ENCODE peak calls at places on chromosome 4, in six cellular contexts. Y, O, P, I, C and X are unnamed samples.
A peak's percentile ranks its signal among the peaks of the same experiment; 100 is the strongest.

GRCh38 chr4:113760094-113760851 is 1.3 kb downstream of the CAMK2D start:
- DNase-seq in O (peak; percentile 40), P (peak; percentile 63), I (peak; percentile 61), Y (peak; percentile 65), C (no peak), X (peak; percentile 68)

GRCh38 chr4:15234585-15235126 is 193.2 kb upstream of the C1QTNF7 start:
- DNase-seq in Y (peak; percentile 94), I (peak; percentile 98), P (no peak), C (no peak), O (peak; percentile 91), X (peak; percentile 91)

GRCh38 chr4:16686195-16686594 is 212.2 kb downstream of the LDB2 start:
- DNase-seq in Y (peak; percentile 94), C (no peak), P (no peak), O (peak; percentile 42), I (peak; percentile 97), X (peak; percentile 92)

GRCh38 chr4:80321776-80322175 is 13.8 kb upstream of the CFAP299 start:
- DNase-seq in O (no peak), Y (no peak), P (peak; percentile 54), C (no peak), I (no peak), X (no peak)

GRCh38 chr4:8775751-8776355 is 95.8 kb downstream of the HMX1 start:
- DNase-seq in P (peak; percentile 30), Y (no peak), C (no peak), O (no peak), I (no peak), X (no peak)

GRCh38 chr4:1512081-1512737 is 106.0 kb upstream of the NKX1-1 start:
- DNase-seq in Y (no peak), I (no peak), C (no peak), P (no peak), O (no peak), X (no peak)

GRCh38 chr4:1695913-1696312 is 11.8 kb upstream of the FAM53A start:
- DNase-seq in I (no peak), P (no peak), O (no peak), C (no peak), Y (no peak), X (no peak)

GRCh38 chr4:1872918-1873269 is 1.7 kb downstream of the NSD2 start:
- DNase-seq in Y (peak; percentile 87), O (peak; percentile 64), C (no peak), P (no peak), I (peak; percentile 88), X (peak; percentile 52)

GRCh38 chr4:86035688-86036087 is 324.2 kb downstream of the MAPK10 start:
- DNase-seq in P (no peak), I (peak; percentile 80), O (peak; percentile 72), Y (peak; percentile 46), C (peak; percentile 20), X (peak; percentile 27)

GRCh38 chr4:55116450-55116849 is 8.9 kb downstream of the KDR start:
- DNase-seq in Y (peak; percentile 43), I (no peak), O (peak; percentile 46), P (peak; percentile 51), C (peak; percentile 29), X (no peak)

GRCh38 chr4:135741583-135741982 is 1540.0 kb upstream of the PABPC4L start:
- DNase-seq in O (no peak), I (no peak), Y (no peak), P (no peak), C (no peak), X (no peak)

GRCh38 chr4:103075435-103075893 is 1.1 kb downstream of the SLC9B2 start:
- DNase-seq in P (no peak), O (peak; percentile 10), C (no peak), Y (peak; percentile 51), I (peak; percentile 26), X (peak; percentile 51)

GRCh38 chr4:6668391-6668790 is 25.3 kb upstream of the S100P start:
- DNase-seq in P (no peak), Y (peak; percentile 63), I (peak; percentile 80), O (peak; percentile 86), C (peak; percentile 71), X (peak; percentile 40)

GRCh38 chr4:8724436-8725070 is 132.0 kb downstream of the CPZ start:
- DNase-seq in C (no peak), O (no peak), I (no peak), Y (no peak), P (no peak), X (no peak)

GRCh38 chr4:109977854-109978501 is 65.3 kb downstream of the EGF start:
- DNase-seq in P (no peak), Y (peak; percentile 78), O (peak; percentile 79), C (no peak), I (peak; percentile 60), X (peak; percentile 80)

GRCh38 chr4:115113382-115114106 is at the start of gene NDST4:
- DNase-seq in P (no peak), Y (peak; percentile 54), O (peak; percentile 36), I (no peak), C (no peak), X (peak; percentile 36)

GRCh38 chr4:138330531-138330930 is 88.4 kb upstream of the SLC7A11 start:
- DNase-seq in O (no peak), C (no peak), P (no peak), Y (no peak), I (peak; percentile 27), X (peak; percentile 37)

GRCh38 chr4:87382931-87383330 is 8.1 kb downstream of the HSD17B11 start:
- DNase-seq in Y (no peak), I (no peak), O (no peak), P (no peak), C (no peak), X (no peak)

GRCh38 chr4:1393866-1394265 is 12.4 kb downstream of the NKX1-1 start:
- DNase-seq in O (no peak), C (no peak), I (no peak), Y (no peak), P (peak; percentile 29), X (no peak)

GRCh38 chr4:10584042-10584441 is 100.5 kb downstream of the CLNK start:
- DNase-seq in C (peak; percentile 81), I (peak; percentile 87), Y (peak; percentile 72), O (peak; percentile 3), P (no peak), X (peak; percentile 46)

GRCh38 chr4:823093-823760 is 2.7 kb downstream of the CPLX1 start:
- DNase-seq in P (peak; percentile 41), Y (no peak), I (no peak), O (no peak), C (peak; percentile 22), X (no peak)

GRCh38 chr4:126647756-126648396 is 984.9 kb upstream of the INTU start:
- DNase-seq in O (no peak), I (peak; percentile 13), Y (no peak), P (no peak), C (no peak), X (peak; percentile 34)

GRCh38 chr4:150366487-150366999 is 215.4 kb upstream of the MAB21L2 start:
- DNase-seq in O (no peak), I (no peak), Y (no peak), P (peak; percentile 74), C (no peak), X (no peak)

GRCh38 chr4:150367326-150367725 is 214.6 kb upstream of the MAB21L2 start:
- DNase-seq in I (no peak), P (peak; percentile 78), O (no peak), Y (no peak), C (no peak), X (no peak)

GRCh38 chr4:150368667-150369066 is 213.3 kb upstream of the MAB21L2 start:
- DNase-seq in O (no peak), C (no peak), I (peak; percentile 35), P (no peak), Y (no peak), X (no peak)

GRCh38 chr4:150358691-150359090 is 223.3 kb upstream of the MAB21L2 start:
- DNase-seq in Y (no peak), I (no peak), P (no peak), C (no peak), O (no peak), X (no peak)

DNA sequence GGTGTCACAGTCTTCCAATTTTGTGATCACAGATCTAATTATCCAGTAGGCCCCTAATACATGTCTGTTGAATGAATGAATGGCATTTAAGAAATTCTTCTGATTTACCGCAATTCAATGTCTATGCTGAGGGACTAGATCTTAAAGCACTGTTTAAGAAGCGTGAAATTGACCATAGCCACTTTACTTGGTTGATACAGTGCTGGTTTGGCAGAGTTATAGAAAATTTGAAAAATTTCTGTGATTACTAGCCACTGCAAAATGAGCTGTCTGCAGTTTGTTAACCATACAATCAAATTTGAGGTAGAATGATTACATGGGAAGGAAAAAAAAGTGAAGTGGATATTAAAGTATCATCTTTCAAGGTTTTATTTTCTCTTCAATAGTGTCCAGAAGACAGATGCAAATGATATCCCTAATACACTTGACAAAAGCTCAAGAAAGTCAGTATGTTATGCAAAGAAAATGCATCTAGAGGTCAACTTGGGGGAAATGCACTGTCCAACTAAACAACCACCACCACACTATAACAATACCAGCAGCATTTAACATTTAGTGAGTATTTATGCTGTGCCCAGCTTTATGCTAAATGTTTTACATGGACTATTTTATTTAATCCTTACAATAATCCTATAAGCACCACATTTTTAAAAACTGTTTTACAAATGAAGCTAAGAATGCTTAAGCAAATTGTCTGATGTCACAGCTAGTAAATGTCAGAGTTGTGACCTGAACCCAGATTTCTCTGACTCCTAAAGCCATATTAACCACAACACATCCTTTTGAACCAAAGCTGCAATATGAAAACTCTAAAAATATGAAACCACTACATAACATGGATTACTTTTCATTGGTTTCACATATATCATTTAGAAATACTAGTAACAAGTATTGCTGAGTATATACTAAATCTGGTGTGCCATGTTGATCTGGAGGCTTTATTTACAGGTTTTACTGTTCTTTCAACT is 217.9 kb upstream of the MAB21L2 start:
- DNase-seq in P (no peak), Y (no peak), O (no peak), C (no peak), I (no peak), X (no peak)
- H3K4me1 ChIP-seq in P (no peaks in the 10 kb centered on the region), Y (no peaks in the 10 kb centered on the region), O (no peaks in the 10 kb centered on the region), C (no peaks in the 10 kb centered on the region), I (no peaks in the 10 kb centered on the region), X (no peaks in the 10 kb centered on the region)

GRCh38 chr4:128863314-128864075 is 54.0 kb downstream of the JADE1 start:
- DNase-seq in C (peak; percentile 64), O (peak; percentile 64), I (peak; percentile 80), Y (peak; percentile 79), P (peak; percentile 97), X (peak; percentile 88)
- H3K9ac ChIP-seq in C (no peak overlapping the region), O (no peak overlapping the region), I (peak overlapping the region; percentile 27), Y (no peak overlapping the region), P (no peak overlapping the region), X (peak overlapping the region; percentile 56)

DNA sequence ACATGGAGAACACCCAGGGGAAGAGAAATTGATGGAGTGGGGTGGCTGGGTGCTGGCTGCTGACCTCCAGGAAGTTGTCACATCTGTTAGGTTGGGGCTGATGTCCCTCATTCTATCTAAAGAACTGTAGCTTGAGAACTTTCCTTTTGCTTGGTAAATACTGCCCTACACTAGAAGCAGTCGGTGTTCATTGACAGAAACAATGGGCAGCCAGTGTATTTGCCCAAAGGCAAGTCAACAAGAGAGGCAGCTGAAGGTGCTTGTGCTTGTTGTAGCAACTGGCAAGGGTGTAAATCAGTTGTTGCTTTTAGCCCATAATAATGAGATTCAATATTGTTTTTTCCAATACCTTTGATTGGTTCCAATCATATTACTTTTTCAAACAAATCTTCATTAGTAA is 956 bp downstream of the TMEM154 start:
- DNase-seq in P (no peak), O (no peak), Y (peak; percentile 15), C (no peak), I (no peak), X (no peak)
- H3K4me3 ChIP-seq in P (no peak overlapping the region), O (peak overlapping the region; percentile 82), Y (peak overlapping the region; percentile 79), C (no peak overlapping the region), I (no peak overlapping the region), X (peak overlapping the region; percentile 87)

DNA sequence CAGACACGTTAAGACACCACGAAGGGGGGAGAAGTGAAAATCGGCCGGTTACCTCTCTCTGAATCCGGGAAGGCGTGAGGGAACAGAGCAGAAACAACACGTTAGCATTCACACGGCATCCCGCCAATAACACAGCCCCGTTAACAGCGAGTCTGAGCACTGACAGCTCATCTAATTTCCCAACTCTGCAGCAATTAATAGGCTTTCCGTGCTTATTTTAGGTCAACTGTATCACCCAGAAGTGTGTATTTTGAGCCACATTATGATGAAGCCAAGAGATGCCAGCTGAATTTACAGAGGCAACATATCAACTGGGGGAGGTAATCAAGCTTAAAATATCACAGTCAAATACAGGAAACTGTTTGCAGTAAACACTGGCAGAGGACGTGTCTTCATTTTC is 92.6 kb downstream of the NSUN7 start:
- DNase-seq in C (no peak), Y (no peak), P (no peak), I (no peak), O (no peak), X (no peak)
- H3K4me1 ChIP-seq in C (peaks cover 12% of the 10 kb centered on the region), Y (peaks cover 3% of the 10 kb centered on the region), P (no peaks in the 10 kb centered on the region), I (no peaks in the 10 kb centered on the region), O (peaks cover 4% of the 10 kb centered on the region), X (no peaks in the 10 kb centered on the region)